ENCODE peak calls at places on chromosomes 3 and 15, in five cellular contexts. X, R, M, B and E are unnamed samples.

GRCh38 chr15:85284497-85284896 is 95.9 kb upstream of the AKAP13 start:
- DNase-seq in B (no peak), M (no peak), R (no peak), X (no peak), E (no peak)

GRCh38 chr3:110773413-110773954 is 298.1 kb upstream of the NECTIN3 start:
- DNase-seq in X (no peak), M (no peak), R (no peak), B (peak; percentile 12), E (no peak)

GRCh38 chr15:27271258-27271657 is 300.3 kb downstream of the GABRG3 start:
- DNase-seq in M (no peak), R (no peak), B (no peak), X (no peak), E (no peak)

GRCh38 chr3:11820540-11821041 is 26.1 kb downstream of the TAMM41 start:
- DNase-seq in M (no peak), X (peak; percentile 25), R (no peak), B (peak; percentile 2), E (no peak)

GRCh38 chr3:195160257-195160898 is 110.6 kb downstream of the XXYLT1 start:
- DNase-seq in B (peak; percentile 58), R (no peak), X (no peak), M (no peak), E (no peak)

GRCh38 chr15:79357566-79357965 is 46.7 kb downstream of the TMED3 start:
- DNase-seq in R (no peak), B (no peak), X (no peak), M (no peak), E (no peak)

GRCh38 chr3:13598926-13599886 is 50.3 kb downstream of the FBLN2 start:
- DNase-seq in B (peak; percentile 29), R (no peak), M (no peak), X (no peak), E (no peak)

GRCh38 chr3:133258358-133258757 is 141.5 kb upstream of the BFSP2 start:
- DNase-seq in R (no peak), M (no peak), B (no peak), X (no peak), E (no peak)

GRCh38 chr3:29128004-29128403 is 152.9 kb upstream of the RBMS3 start:
- DNase-seq in R (no peak), B (peak; percentile 7), M (no peak), X (no peak), E (no peak)

GRCh38 chr3:52682016-52682415 is 3.7 kb downstream of the PBRM1 start:
- DNase-seq in R (no peak), X (peak; percentile 68), B (peak; percentile 84), M (no peak), E (no peak)

GRCh38 chr3:111903067-111903511 is 44.0 kb downstream of the PHLDB2 start:
- DNase-seq in M (no peak), R (no peak), X (peak; percentile 83), B (peak; percentile 59), E (no peak)

GRCh38 chr15:92908369-92909057 is 8.4 kb downstream of the CHD2 start:
- DNase-seq in R (no peak), M (no peak), X (peak; percentile 19), B (no peak), E (no peak)

GRCh38 chr3:71114610-71115009 is 468.9 kb downstream of the FOXP1 start:
- DNase-seq in B (no peak), X (no peak), M (no peak), R (no peak), E (no peak)